ENCODE peak calls at places on chromosomes 16 and 17, in seven cellular contexts. O is neural crest cell; I is GM12891; U is HT1080; K is central memory CD4-positive, alpha-beta T cell; N is HTR-8/SVneo; T is GM03348. S is an unnamed sample.

GRCh38 chr17:38604479-38605229 is 1.1 kb downstream of the SRCIN1 start:
- DNase-seq in O (peak; percentile 29), K (no peak), N (no peak), I (no peak), T (no peak), U (no peak), S (no peak)

GRCh38 chr17:35875439-35876139 is 4.6 kb downstream of the CCL5 start:
- DNase-seq in N (no peak), U (peak; percentile 41), T (no peak), K (no peak), O (no peak), I (no peak), S (no peak)

GRCh38 chr17:57326348-57326747 is 70.0 kb downstream of the MSI2 start:
- DNase-seq in O (no peak), K (no peak), N (no peak), I (no peak), T (no peak), U (no peak), S (no peak)

GRCh38 chr16:78813917-78814316 is 714.5 kb downstream of the WWOX start:
- DNase-seq in O (no peak), I (no peak), K (no peak), U (no peak), T (no peak), N (no peak), S (no peak)

GRCh38 chr17:2067048-2067452 is 12.1 kb downstream of the HIC1 start:
- DNase-seq in I (no peak), T (no peak), K (no peak), U (no peak), N (no peak), O (no peak), S (no peak)

GRCh38 chr16:89686520-89687091 is at the start of gene CDK10:
- DNase-seq in U (peak; percentile 80), T (peak; percentile 100), O (peak; percentile 96), K (peak; percentile 87), N (peak; percentile 92), I (peak; percentile 96), S (peak; percentile 70)

GRCh38 chr16:23124315-23124714 is 24.9 kb downstream of the USP31 start:
- DNase-seq in U (peak; percentile 73), O (no peak), T (peak; percentile 63), N (no peak), K (no peak), I (no peak), S (no peak)

GRCh38 chr17:49193513-49194296 is 16.7 kb downstream of the GNGT2 start:
- DNase-seq in U (peak; percentile 66), I (no peak), O (peak; percentile 21), K (peak; percentile 16), N (peak; percentile 83), T (peak; percentile 67), S (peak; percentile 45)

GRCh38 chr16:52825882-52826281 is 226.8 kb downstream of the CHD9NB start:
- DNase-seq in K (no peak), N (no peak), T (no peak), U (no peak), O (no peak), I (no peak), S (no peak)

S was measured in stromal cell of bone marrow.